ENCODE peak calls at places on chromosomes 11 and 22, in five cellular contexts. L is cardiac muscle cell, C is GM23338, G is thyroid gland, X is brain microvascular endothelial cell. Z is an unnamed sample.

GRCh38 chr11:7657306-7658025 is 15.8 kb downstream of the CYB5R2 start:
- DNase-seq in L (peak; percentile 77), C (peak; percentile 90), G (peak; percentile 51), X (peak; percentile 61), Z (peak; percentile 84)

GRCh38 chr22:38925571-38926041 is 31.8 kb upstream of the APOBEC3A start:
- DNase-seq in L (no peak), C (no peak), G (peak; percentile 57), X (no peak), Z (no peak)

GRCh38 chr11:60971520-60971919 is at the start of gene CD6:
- DNase-seq in L (no peak), C (no peak), G (no peak), X (no peak), Z (no peak)

GRCh38 chr11:74312321-74312720 is 881 bp upstream of the P4HA3 start:
- DNase-seq in L (no peak), C (no peak), G (no peak), X (no peak), Z (peak; percentile 58)

GRCh38 chr11:119337581-119338317 is 2.9 kb downstream of the C1QTNF5 start:
- DNase-seq in L (peak; percentile 33), C (peak; percentile 84), G (no peak), X (no peak), Z (no peak)

GRCh38 chr11:12806113-12806512 is 131.9 kb downstream of the TEAD1 start:
- DNase-seq in L (no peak), C (no peak), G (no peak), X (no peak), Z (peak; percentile 92)

GRCh38 chr22:45290410-45290936 is 5.7 kb downstream of the UPK3A start:
- DNase-seq in L (peak; percentile 55), C (peak; percentile 40), G (peak; percentile 64), X (peak; percentile 76), Z (peak; percentile 69)

GRCh38 chr22:40107756-40108437 is 69.8 kb upstream of the TNRC6B start:
- DNase-seq in L (no peak), C (no peak), G (no peak), X (no peak), Z (peak; percentile 55)

GRCh38 chr11:61961570-61962212 is 5.7 kb downstream of the FTH1 start:
- DNase-seq in L (no peak), C (no peak), G (no peak), X (peak; percentile 41), Z (no peak)

GRCh38 chr11:74288161-74288560 is 23.3 kb downstream of the P4HA3 start:
- DNase-seq in L (no peak), C (no peak), G (peak; percentile 12), X (peak; percentile 96), Z (peak; percentile 78)

GRCh38 chr11:121540627-121541026 is 87.9 kb upstream of the SORL1-AS1 start:
- DNase-seq in L (no peak), C (no peak), G (no peak), X (no peak), Z (peak; percentile 89)

GRCh38 chr11:34600339-34601084 is 20.4 kb upstream of the EHF start:
- DNase-seq in L (peak; percentile 37), C (no peak), G (no peak), X (no peak), Z (no peak)

GRCh38 chr11:46520971-46521745 is 72.7 kb downstream of the AMBRA1 start:
- DNase-seq in L (no peak), C (peak; percentile 34), G (no peak), X (peak; percentile 34), Z (peak; percentile 70)

GRCh38 chr22:40449676-40450035 is 79.3 kb downstream of the SGSM3 start:
- DNase-seq in L (no peak), C (no peak), G (no peak), X (peak; percentile 37), Z (peak; percentile 25)

GRCh38 chr11:18791175-18792065 is at the start of gene PTPN5:
- DNase-seq in L (peak; percentile 48), C (peak; percentile 75), G (no peak), X (no peak), Z (peak; percentile 17)

GRCh38 chr11:1192741-1193325 is 30.0 kb upstream of the MUC5B start:
- DNase-seq in L (no peak), C (no peak), G (no peak), X (no peak), Z (no peak)

GRCh38 chr22:31616315-31616980 is 45.6 kb downstream of the PISD start:
- DNase-seq in L (no peak), C (no peak), G (no peak), X (no peak), Z (no peak)

GRCh38 chr22:23154461-23154860 is 9.2 kb downstream of the RAB36 start:
- DNase-seq in L (no peak), C (no peak), G (no peak), X (no peak), Z (no peak)

GRCh38 chr11:11510939-11511338 is 110.9 kb downstream of the GALNT18 start:
- DNase-seq in L (no peak), C (peak; percentile 5), G (peak; percentile 93), X (no peak), Z (peak; percentile 59)

GRCh38 chr11:6646040-6646439 is 9.6 kb downstream of the DCHS1 start:
- DNase-seq in L (no peak), C (no peak), G (no peak), X (peak; percentile 72), Z (no peak)

GRCh38 chr11:69603978-69604524 is 36.9 kb upstream of the CCND1 start:
- DNase-seq in L (no peak), C (no peak), G (no peak), X (no peak), Z (no peak)

GRCh38 chr11:69605737-69606526 is 35.0 kb upstream of the CCND1 start:
- DNase-seq in L (no peak), C (no peak), G (no peak), X (no peak), Z (no peak)

GRCh38 chr11:69601346-69601975 is 39.5 kb upstream of the CCND1 start:
- DNase-seq in L (no peak), C (no peak), G (no peak), X (no peak), Z (no peak)

GRCh38 chr11:69599502-69599901 is 41.5 kb upstream of the CCND1 start:
- DNase-seq in L (no peak), C (no peak), G (no peak), X (no peak), Z (peak; percentile 84)

DNA sequence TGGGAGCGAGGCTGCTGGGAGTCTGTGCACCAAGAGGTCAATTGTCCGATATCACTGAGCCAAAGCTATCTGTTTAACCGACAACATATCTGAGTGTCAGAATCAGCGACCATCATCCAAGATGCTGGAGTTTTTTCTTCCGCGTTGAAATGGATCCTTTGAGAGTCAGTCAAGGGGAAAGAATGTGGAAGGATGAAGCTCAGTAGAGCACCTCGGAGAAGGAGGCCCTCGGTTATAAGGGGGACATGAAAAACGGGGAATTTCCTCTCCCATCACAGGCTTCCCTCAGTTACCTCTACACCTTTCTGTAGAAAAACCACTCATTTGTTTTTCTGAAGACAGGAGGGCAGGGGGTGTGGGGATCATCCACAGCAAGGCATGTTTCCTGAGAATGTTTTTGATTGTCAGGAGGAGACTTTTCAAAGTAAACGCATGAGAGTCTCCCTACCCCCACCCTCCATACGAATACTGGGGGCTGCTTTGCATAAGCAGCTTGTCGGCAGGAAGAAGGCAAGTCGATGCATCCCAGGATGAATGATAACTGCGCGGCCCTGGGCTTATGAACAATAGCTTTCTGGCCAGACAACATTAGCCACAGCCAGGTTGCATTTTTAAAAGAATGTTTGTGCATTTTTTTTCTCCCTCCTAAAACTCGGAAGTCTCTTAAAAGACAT is 37.7 kb upstream of the CCND1 start:
- DNase-seq in L (no peak), C (peak; percentile 23), G (no peak), X (no peak), Z (no peak)
- H3K4me3 ChIP-seq in L (no peak overlapping the region), C (no peak overlapping the region), G (no peak overlapping the region), X (no peak overlapping the region), Z (no peak overlapping the region)

DNA sequence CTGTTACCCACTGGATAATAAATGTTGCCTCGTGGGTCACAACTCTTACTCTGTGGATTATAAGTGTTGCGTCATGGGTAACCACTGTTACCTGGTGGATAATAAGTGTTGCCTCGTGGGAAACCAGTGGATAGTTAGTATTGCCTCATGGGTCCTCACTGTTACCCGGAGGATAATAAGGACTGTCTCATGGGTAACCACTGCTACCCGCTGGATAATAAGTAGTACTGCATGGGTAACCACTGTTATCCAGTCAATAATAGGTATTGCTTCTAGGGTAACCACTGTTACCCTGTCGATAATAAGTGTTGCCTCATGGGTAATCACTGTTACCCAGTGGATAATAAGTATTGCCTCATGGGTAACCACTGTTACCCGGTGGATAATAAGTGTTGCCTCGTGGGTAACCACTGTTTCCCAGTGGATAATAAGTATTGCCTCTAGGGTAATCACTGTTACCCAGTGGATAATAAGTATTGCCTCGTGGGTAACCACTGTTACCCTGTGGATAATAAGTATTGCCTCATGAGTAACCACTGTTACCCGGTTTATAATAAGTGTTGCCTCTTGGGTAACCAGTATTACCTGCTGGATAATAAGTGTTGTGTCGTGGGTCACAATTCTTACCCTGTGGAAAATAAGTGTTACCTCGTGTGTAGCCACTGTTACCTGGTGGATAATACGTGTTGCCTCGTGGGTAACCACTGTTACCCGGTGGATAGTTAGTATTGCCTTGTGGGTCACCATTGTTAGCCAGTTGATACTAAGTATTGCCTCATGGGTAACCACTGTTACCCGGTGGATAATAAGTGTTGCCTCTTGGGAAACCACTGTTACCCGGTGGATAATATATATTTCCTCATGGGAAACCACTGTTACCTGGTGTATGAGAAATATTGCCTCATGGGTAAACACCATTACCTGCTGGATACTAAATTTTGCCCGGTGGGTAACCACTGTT is 15.7 kb upstream of the NXPE4 start:
- DNase-seq in L (no peak), C (peak; percentile 1), G (no peak), X (no peak), Z (peak; percentile 1)
- TF ChIP-seq CTCF in L (no peak), C (no peak), G (no peak), X (peak; percentile 2), Z (no peak)

GRCh38 chr11:77035041-77035440 is 843 bp downstream of the B3GNT6 start:
- DNase-seq in L (no peak), C (no peak), G (no peak), X (no peak), Z (no peak)
- H3K4me3 ChIP-seq in L (no peak overlapping the region), C (no peak overlapping the region), G (no peak overlapping the region), X (no peak overlapping the region), Z (no peak overlapping the region)

GRCh38 chr11:134858783-134859480 is 446.9 kb upstream of the B3GAT1 start:
- DNase-seq in L (no peak), C (no peak), G (no peak), X (no peak), Z (no peak)

GRCh38 chr11:134863294-134863693 is 451.3 kb upstream of the B3GAT1 start:
- DNase-seq in L (no peak), C (peak; percentile 21), G (no peak), X (no peak), Z (no peak)

GRCh38 chr11:134862796-134863195 is 450.8 kb upstream of the B3GAT1 start:
- DNase-seq in L (no peak), C (no peak), G (no peak), X (no peak), Z (no peak)

GRCh38 chr11:134862168-134862567 is 450.1 kb upstream of the B3GAT1 start:
- DNase-seq in L (no peak), C (no peak), G (no peak), X (no peak), Z (no peak)

DNA sequence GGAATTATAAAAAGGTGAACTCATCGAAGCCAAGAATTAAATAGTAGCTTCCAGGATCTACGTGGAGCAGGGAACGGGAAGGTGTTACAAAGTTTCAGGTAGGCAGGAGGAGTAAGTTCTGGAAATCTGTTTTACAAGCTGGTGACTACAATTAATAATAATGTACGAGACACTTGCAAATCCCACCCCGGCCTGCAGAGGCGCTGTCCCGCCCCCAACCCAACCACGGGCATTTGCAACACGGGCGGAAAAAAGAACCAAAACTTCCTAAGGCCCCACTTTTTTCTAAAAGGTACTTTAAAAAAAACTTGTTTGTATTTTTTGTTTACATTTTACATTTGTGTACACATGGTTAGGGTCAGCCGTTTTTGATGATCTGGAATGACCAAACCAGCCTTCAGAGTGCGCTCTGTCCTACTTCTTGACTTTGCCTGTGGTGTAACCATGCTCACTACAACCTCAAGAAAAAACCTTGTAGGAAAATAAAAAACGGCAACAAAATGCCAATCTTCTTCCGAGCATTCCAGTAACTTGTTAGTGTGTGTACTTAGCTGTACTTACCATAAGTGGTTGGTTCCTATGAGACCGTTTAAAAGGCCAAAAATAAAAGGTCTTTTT is 449.6 kb upstream of the B3GAT1 start:
- DNase-seq in L (no peak), C (peak; percentile 44), G (no peak), X (no peak), Z (no peak)
- TF ChIP-seq CTCF in L (no peak), C (peak; percentile 63), G (no peak), X (no peak), Z (no peak)